ENCODE peak calls at places on chromosomes 7 and 10, in nine cellular contexts. One of them, this sample, is unnamed.
A peak's percentile ranks its signal among the peaks of the same experiment; 100 is the strongest.

GRCh38 chr7:142257958-142258357 is at the start of gene PRSS58:
- DNase-seq in aorta: no peak
- DNase-seq in HT-29: no peak
- DNase-seq in mucosa of descending colon: no peak
- DNase-seq in ACHN: no peak
- DNase-seq in neural crest cell: no peak
- DNase-seq in IMR-90: no peak
- DNase-seq in stimulated activated CD4-positive, alpha-beta T cell treated with anti-CD3 and anti-CD28 coated beads, Interleukin-1b, Interleukin-23, amount 100 ng/mL, for 1 hour: no peak
- DNase-seq in GM04504: no peak
- DNase-seq in this sample: no peak

GRCh38 chr7:131521651-131522163 is 34.7 kb downstream of the PODXL start:
- DNase-seq in aorta: peak; percentile 51
- DNase-seq in GM04504: no peak
- DNase-seq in IMR-90: no peak
- DNase-seq in ACHN: no peak
- DNase-seq in mucosa of descending colon: peak; percentile 85
- DNase-seq in neural crest cell: no peak
- DNase-seq in HT-29: peak; percentile 85
- DNase-seq in stimulated activated CD4-positive, alpha-beta T cell treated with anti-CD3 and anti-CD28 coated beads, Interleukin-1b, Interleukin-23, amount 100 ng/mL, for 1 hour: no peak
- DNase-seq in this sample: peak; percentile 39

GRCh38 chr10:125060486-125060850 is 99.9 kb downstream of the CTBP2 start:
- DNase-seq in neural crest cell: no peak
- DNase-seq in mucosa of descending colon: no peak
- DNase-seq in aorta: no peak
- DNase-seq in GM04504: no peak
- DNase-seq in IMR-90: peak; percentile 56
- DNase-seq in stimulated activated CD4-positive, alpha-beta T cell treated with anti-CD3 and anti-CD28 coated beads, Interleukin-1b, Interleukin-23, amount 100 ng/mL, for 1 hour: no peak
- DNase-seq in HT-29: no peak
- DNase-seq in ACHN: peak; percentile 38
- DNase-seq in this sample: peak; percentile 33

GRCh38 chr10:132972149-132972985 is 30.0 kb upstream of the CFAP46 start:
- DNase-seq in ACHN: no peak
- DNase-seq in stimulated activated CD4-positive, alpha-beta T cell treated with anti-CD3 and anti-CD28 coated beads, Interleukin-1b, Interleukin-23, amount 100 ng/mL, for 1 hour: no peak
- DNase-seq in GM04504: no peak
- DNase-seq in IMR-90: no peak
- DNase-seq in neural crest cell: no peak
- DNase-seq in HT-29: no peak
- DNase-seq in aorta: peak; percentile 68
- DNase-seq in mucosa of descending colon: no peak
- DNase-seq in this sample: no peak

GRCh38 chr10:125001313-125002043 is 59.6 kb downstream of the ZRANB1 start:
- DNase-seq in mucosa of descending colon: no peak
- DNase-seq in HT-29: no peak
- DNase-seq in GM04504: no peak
- DNase-seq in ACHN: no peak
- DNase-seq in aorta: peak; percentile 75
- DNase-seq in neural crest cell: peak; percentile 30
- DNase-seq in IMR-90: no peak
- DNase-seq in stimulated activated CD4-positive, alpha-beta T cell treated with anti-CD3 and anti-CD28 coated beads, Interleukin-1b, Interleukin-23, amount 100 ng/mL, for 1 hour: no peak
- DNase-seq in this sample: no peak

GRCh38 chr7:117654780-117655179 is 175.0 kb downstream of the CFTR start:
- DNase-seq in aorta: no peak
- DNase-seq in stimulated activated CD4-positive, alpha-beta T cell treated with anti-CD3 and anti-CD28 coated beads, Interleukin-1b, Interleukin-23, amount 100 ng/mL, for 1 hour: no peak
- DNase-seq in HT-29: no peak
- DNase-seq in ACHN: no peak
- DNase-seq in mucosa of descending colon: no peak
- DNase-seq in neural crest cell: no peak
- DNase-seq in IMR-90: no peak
- DNase-seq in GM04504: no peak
- DNase-seq in this sample: no peak

GRCh38 chr10:11179231-11180105 is 161.8 kb downstream of the CELF2 start:
- DNase-seq in ACHN: no peak
- DNase-seq in mucosa of descending colon: no peak
- DNase-seq in aorta: no peak
- DNase-seq in GM04504: no peak
- DNase-seq in stimulated activated CD4-positive, alpha-beta T cell treated with anti-CD3 and anti-CD28 coated beads, Interleukin-1b, Interleukin-23, amount 100 ng/mL, for 1 hour: no peak
- DNase-seq in IMR-90: no peak
- DNase-seq in HT-29: no peak
- DNase-seq in neural crest cell: no peak
- DNase-seq in this sample: no peak

GRCh38 chr10:63143984-63144383 is 10.9 kb downstream of the NRBF2 start:
- DNase-seq in aorta: no peak
- DNase-seq in IMR-90: no peak
- DNase-seq in stimulated activated CD4-positive, alpha-beta T cell treated with anti-CD3 and anti-CD28 coated beads, Interleukin-1b, Interleukin-23, amount 100 ng/mL, for 1 hour: no peak
- DNase-seq in HT-29: no peak
- DNase-seq in ACHN: no peak
- DNase-seq in mucosa of descending colon: no peak
- DNase-seq in neural crest cell: no peak
- DNase-seq in GM04504: no peak
- DNase-seq in this sample: no peak

GRCh38 chr10:34523017-34523767 is 291.9 kb downstream of the PARD3 start:
- DNase-seq in GM04504: no peak
- DNase-seq in mucosa of descending colon: no peak
- DNase-seq in ACHN: no peak
- DNase-seq in neural crest cell: no peak
- DNase-seq in aorta: no peak
- DNase-seq in HT-29: no peak
- DNase-seq in IMR-90: peak; percentile 52
- DNase-seq in stimulated activated CD4-positive, alpha-beta T cell treated with anti-CD3 and anti-CD28 coated beads, Interleukin-1b, Interleukin-23, amount 100 ng/mL, for 1 hour: no peak
- DNase-seq in this sample: no peak

GRCh38 chr10:3782099-3782455 is 2.9 kb downstream of the KLF6 start:
- DNase-seq in HT-29: no peak
- DNase-seq in aorta: no peak
- DNase-seq in neural crest cell: no peak
- DNase-seq in mucosa of descending colon: no peak
- DNase-seq in stimulated activated CD4-positive, alpha-beta T cell treated with anti-CD3 and anti-CD28 coated beads, Interleukin-1b, Interleukin-23, amount 100 ng/mL, for 1 hour: no peak
- DNase-seq in GM04504: no peak
- DNase-seq in ACHN: no peak
- DNase-seq in IMR-90: no peak
- DNase-seq in this sample: no peak

GRCh38 chr7:106679153-106679931 is 18.4 kb upstream of the CCDC71L start:
- DNase-seq in ACHN: no peak
- DNase-seq in mucosa of descending colon: no peak
- DNase-seq in HT-29: peak; percentile 47
- DNase-seq in aorta: no peak
- DNase-seq in GM04504: peak; percentile 55
- DNase-seq in IMR-90: peak; percentile 29
- DNase-seq in stimulated activated CD4-positive, alpha-beta T cell treated with anti-CD3 and anti-CD28 coated beads, Interleukin-1b, Interleukin-23, amount 100 ng/mL, for 1 hour: no peak
- DNase-seq in neural crest cell: no peak
- DNase-seq in this sample: no peak

GRCh38 chr7:80719261-80719660 is 80.8 kb downstream of the CD36 start:
- DNase-seq in ACHN: no peak
- DNase-seq in stimulated activated CD4-positive, alpha-beta T cell treated with anti-CD3 and anti-CD28 coated beads, Interleukin-1b, Interleukin-23, amount 100 ng/mL, for 1 hour: no peak
- DNase-seq in HT-29: no peak
- DNase-seq in mucosa of descending colon: no peak
- DNase-seq in IMR-90: peak; percentile 77
- DNase-seq in GM04504: no peak
- DNase-seq in neural crest cell: no peak
- DNase-seq in aorta: no peak
- DNase-seq in this sample: no peak

GRCh38 chr10:102408081-102408727 is 10.4 kb downstream of the PSD start:
- DNase-seq in stimulated activated CD4-positive, alpha-beta T cell treated with anti-CD3 and anti-CD28 coated beads, Interleukin-1b, Interleukin-23, amount 100 ng/mL, for 1 hour: no peak
- DNase-seq in IMR-90: no peak
- DNase-seq in mucosa of descending colon: no peak
- DNase-seq in HT-29: no peak
- DNase-seq in neural crest cell: no peak
- DNase-seq in GM04504: no peak
- DNase-seq in aorta: no peak
- DNase-seq in ACHN: no peak
- DNase-seq in this sample: no peak

GRCh38 chr7:152335900-152336571 is 99.8 kb downstream of the KMT2C start:
- DNase-seq in mucosa of descending colon: no peak
- DNase-seq in ACHN: peak; percentile 37
- DNase-seq in HT-29: no peak
- DNase-seq in neural crest cell: no peak
- DNase-seq in aorta: no peak
- DNase-seq in stimulated activated CD4-positive, alpha-beta T cell treated with anti-CD3 and anti-CD28 coated beads, Interleukin-1b, Interleukin-23, amount 100 ng/mL, for 1 hour: no peak
- DNase-seq in GM04504: no peak
- DNase-seq in IMR-90: no peak
- DNase-seq in this sample: no peak

GRCh38 chr7:150998341-150998740 is 7.5 kb downstream of the NOS3 start:
- DNase-seq in ACHN: no peak
- DNase-seq in GM04504: no peak
- DNase-seq in neural crest cell: no peak
- DNase-seq in aorta: no peak
- DNase-seq in HT-29: no peak
- DNase-seq in stimulated activated CD4-positive, alpha-beta T cell treated with anti-CD3 and anti-CD28 coated beads, Interleukin-1b, Interleukin-23, amount 100 ng/mL, for 1 hour: no peak
- DNase-seq in IMR-90: no peak
- DNase-seq in mucosa of descending colon: no peak
- DNase-seq in this sample: no peak

GRCh38 chr10:119078422-119079179 is 2.0 kb downstream of the EIF3A start:
- DNase-seq in IMR-90: no peak
- DNase-seq in ACHN: no peak
- DNase-seq in aorta: no peak
- DNase-seq in HT-29: no peak
- DNase-seq in stimulated activated CD4-positive, alpha-beta T cell treated with anti-CD3 and anti-CD28 coated beads, Interleukin-1b, Interleukin-23, amount 100 ng/mL, for 1 hour: no peak
- DNase-seq in GM04504: no peak
- DNase-seq in mucosa of descending colon: no peak
- DNase-seq in neural crest cell: no peak
- DNase-seq in this sample: no peak

GRCh38 chr10:33524966-33525365 is 190.5 kb upstream of the NRP1 start:
- DNase-seq in ACHN: no peak
- DNase-seq in aorta: no peak
- DNase-seq in IMR-90: peak; percentile 53
- DNase-seq in mucosa of descending colon: no peak
- DNase-seq in stimulated activated CD4-positive, alpha-beta T cell treated with anti-CD3 and anti-CD28 coated beads, Interleukin-1b, Interleukin-23, amount 100 ng/mL, for 1 hour: no peak
- DNase-seq in HT-29: no peak
- DNase-seq in neural crest cell: no peak
- DNase-seq in GM04504: peak; percentile 47
- DNase-seq in this sample: no peak

GRCh38 chr10:63005246-63005645 is 127.9 kb upstream of the NRBF2 start:
- DNase-seq in ACHN: no peak
- DNase-seq in mucosa of descending colon: no peak
- DNase-seq in neural crest cell: no peak
- DNase-seq in aorta: no peak
- DNase-seq in IMR-90: no peak
- DNase-seq in stimulated activated CD4-positive, alpha-beta T cell treated with anti-CD3 and anti-CD28 coated beads, Interleukin-1b, Interleukin-23, amount 100 ng/mL, for 1 hour: no peak
- DNase-seq in HT-29: no peak
- DNase-seq in GM04504: peak; percentile 58
- DNase-seq in this sample: no peak

GRCh38 chr7:147952918-147953317 is 637.6 kb upstream of the C7orf33 start:
- DNase-seq in ACHN: no peak
- DNase-seq in mucosa of descending colon: no peak
- DNase-seq in stimulated activated CD4-positive, alpha-beta T cell treated with anti-CD3 and anti-CD28 coated beads, Interleukin-1b, Interleukin-23, amount 100 ng/mL, for 1 hour: no peak
- DNase-seq in neural crest cell: no peak
- DNase-seq in aorta: no peak
- DNase-seq in GM04504: no peak
- DNase-seq in IMR-90: no peak
- DNase-seq in HT-29: no peak
- DNase-seq in this sample: no peak

GRCh38 chr7:38902443-38902842 is 6.5 kb downstream of the VPS41 start:
- DNase-seq in ACHN: no peak
- DNase-seq in mucosa of descending colon: no peak
- DNase-seq in aorta: no peak
- DNase-seq in IMR-90: no peak
- DNase-seq in GM04504: no peak
- DNase-seq in HT-29: no peak
- DNase-seq in stimulated activated CD4-positive, alpha-beta T cell treated with anti-CD3 and anti-CD28 coated beads, Interleukin-1b, Interleukin-23, amount 100 ng/mL, for 1 hour: no peak
- DNase-seq in neural crest cell: no peak
- DNase-seq in this sample: no peak

GRCh38 chr10:92690211-92691041 is 671 bp downstream of the HHEX start:
- DNase-seq in neural crest cell: peak; percentile 13
- DNase-seq in IMR-90: peak; percentile 69
- DNase-seq in GM04504: no peak
- DNase-seq in mucosa of descending colon: peak; percentile 35
- DNase-seq in aorta: peak; percentile 91
- DNase-seq in ACHN: peak; percentile 86
- DNase-seq in HT-29: no peak
- DNase-seq in stimulated activated CD4-positive, alpha-beta T cell treated with anti-CD3 and anti-CD28 coated beads, Interleukin-1b, Interleukin-23, amount 100 ng/mL, for 1 hour: no peak
- DNase-seq in this sample: no peak

GRCh38 chr10:122475581-122475980 is 14.2 kb downstream of the HTRA1 start:
- DNase-seq in IMR-90: peak; percentile 39
- DNase-seq in neural crest cell: no peak
- DNase-seq in stimulated activated CD4-positive, alpha-beta T cell treated with anti-CD3 and anti-CD28 coated beads, Interleukin-1b, Interleukin-23, amount 100 ng/mL, for 1 hour: no peak
- DNase-seq in mucosa of descending colon: no peak
- DNase-seq in ACHN: no peak
- DNase-seq in HT-29: no peak
- DNase-seq in aorta: no peak
- DNase-seq in GM04504: no peak
- DNase-seq in this sample: no peak

GRCh38 chr10:61592581-61592980 is 70.1 kb upstream of the CABCOCO1 start:
- DNase-seq in HT-29: peak; percentile 60
- DNase-seq in ACHN: peak; percentile 16
- DNase-seq in stimulated activated CD4-positive, alpha-beta T cell treated with anti-CD3 and anti-CD28 coated beads, Interleukin-1b, Interleukin-23, amount 100 ng/mL, for 1 hour: no peak
- DNase-seq in aorta: no peak
- DNase-seq in GM04504: no peak
- DNase-seq in IMR-90: no peak
- DNase-seq in neural crest cell: no peak
- DNase-seq in mucosa of descending colon: peak; percentile 13
- DNase-seq in this sample: no peak

GRCh38 chr7:66211429-66211828 is 6.3 kb downstream of the TPST1 start:
- DNase-seq in IMR-90: peak; percentile 87
- DNase-seq in ACHN: no peak
- DNase-seq in HT-29: no peak
- DNase-seq in mucosa of descending colon: no peak
- DNase-seq in neural crest cell: no peak
- DNase-seq in GM04504: no peak
- DNase-seq in stimulated activated CD4-positive, alpha-beta T cell treated with anti-CD3 and anti-CD28 coated beads, Interleukin-1b, Interleukin-23, amount 100 ng/mL, for 1 hour: no peak
- DNase-seq in aorta: no peak
- DNase-seq in this sample: no peak

This sample was measured in prostate gland.